ENCODE peak calls at places on chromosomes 4 and X, in seven cellular contexts. B, N, Q, H, U, Y and P are unnamed samples.

GRCh38 chr4:144288011-144288903 is 147.7 kb upstream of the GYPA start:
- DNase-seq in B (no peak), Q (no peak), U (no peak), H (no peak), Y (no peak), N (no peak), P (no peak)

GRCh38 chr4:52655505-52655904 is 3.6 kb downstream of the USP46 start:
- DNase-seq in B (no peak), Y (no peak), U (no peak), Q (no peak), N (no peak), H (no peak), P (no peak)

GRCh38 chrX:28170713-28171112 is 189.5 kb upstream of the DCAF8L1 start:
- DNase-seq in Q (no peak), B (no peak), U (no peak), Y (no peak), H (no peak), N (no peak), P (no peak)

GRCh38 chr4:138310498-138310897 is 68.3 kb upstream of the SLC7A11 start:
- DNase-seq in U (no peak), Y (no peak), N (no peak), Q (no peak), H (no peak), B (no peak), P (no peak)

GRCh38 chr4:148923881-148924280 is 481.7 kb upstream of the NR3C2 start:
- DNase-seq in N (no peak), Y (no peak), Q (no peak), H (no peak), B (no peak), U (no peak), P (no peak)

GRCh38 chr4:153038493-153039311 is 102.6 kb downstream of the FHDC1 start:
- DNase-seq in U (no peak), Q (no peak), Y (no peak), H (no peak), B (peak; percentile 2), N (no peak), P (no peak)

GRCh38 chrX:33001107-33001506 is 210.2 kb downstream of the DMD start:
- DNase-seq in U (no peak), Q (no peak), B (no peak), H (no peak), N (no peak), Y (no peak), P (no peak)

GRCh38 chrX:108309144-108309543 is 129.1 kb downstream of the COL4A6 start:
- DNase-seq in Y (no peak), N (no peak), U (no peak), Q (no peak), B (peak; percentile 92), H (no peak), P (no peak)

GRCh38 chrX:66200050-66200664 is 36.1 kb downstream of the HEPH start:
- DNase-seq in B (peak; percentile 1), Y (no peak), H (no peak), U (no peak), N (no peak), Q (no peak), P (no peak)

GRCh38 chr4:151418385-151418784 is 9.4 kb downstream of the FHIP1A start:
- DNase-seq in Q (no peak), N (peak; percentile 73), B (no peak), H (no peak), U (no peak), Y (no peak), P (no peak)

GRCh38 chrX:154411981-154412340 is 622 bp downstream of the TAFAZZIN start:
- DNase-seq in Y (peak; percentile 53), N (no peak), U (peak; percentile 66), B (peak; percentile 67), H (peak; percentile 72), Q (peak; percentile 74), P (peak; percentile 90)

GRCh38 chr4:182978152-182978827 is 61.1 kb upstream of the DCTD start:
- DNase-seq in U (no peak), N (no peak), Y (no peak), B (no peak), Q (no peak), H (no peak), P (no peak)

GRCh38 chrX:10235851-10236250 is 79.1 kb downstream of the CLCN4 start:
- DNase-seq in B (no peak), U (no peak), H (peak; percentile 35), Q (no peak), Y (no peak), N (no peak), P (no peak)

GRCh38 chr4:104758574-104758973 is 263.9 kb upstream of the CXXC4 start:
- DNase-seq in Y (no peak), U (no peak), H (no peak), B (no peak), N (no peak), Q (no peak), P (no peak)

GRCh38 chr4:86155766-86156165 is 204.1 kb downstream of the MAPK10 start:
- DNase-seq in N (no peak), U (no peak), B (no peak), Y (no peak), Q (no peak), H (no peak), P (no peak)

GRCh38 chrX:110162867-110163266 is 155.0 kb downstream of the AMMECR1 start:
- DNase-seq in Y (no peak), U (no peak), Q (no peak), B (no peak), H (no peak), N (no peak), P (no peak)

GRCh38 chrX:39337461-39337860 is 536.2 kb downstream of the MID1IP1 start:
- DNase-seq in Y (no peak), N (no peak), H (no peak), U (no peak), Q (no peak), B (no peak), P (no peak)

GRCh38 chrX:41468647-41469323 is 21.6 kb downstream of the NYX start:
- DNase-seq in H (no peak), U (no peak), Q (no peak), B (no peak), N (no peak), Y (no peak), P (no peak)

GRCh38 chr4:128519163-128519810 is 231.7 kb upstream of the PGRMC2 start:
- DNase-seq in H (peak; percentile 66), B (no peak), U (peak; percentile 35), N (no peak), Y (peak; percentile 56), Q (no peak), P (no peak)

GRCh38 chr4:6270691-6271121 is 1.1 kb downstream of the WFS1 start:
- DNase-seq in U (no peak), B (no peak), H (no peak), Q (no peak), Y (no peak), N (no peak), P (no peak)

GRCh38 chrX:48958635-48959094 is 1.3 kb upstream of the OTUD5 start:
- DNase-seq in Q (peak; percentile 70), H (peak; percentile 62), U (peak; percentile 58), Y (peak; percentile 31), B (peak; percentile 35), N (no peak), P (peak; percentile 82)

GRCh38 chr4:48064349-48064748 is 47.8 kb downstream of the NIPAL1 start:
- DNase-seq in H (no peak), Y (no peak), U (no peak), N (no peak), B (no peak), Q (no peak), P (no peak)

GRCh38 chr4:104966349-104967033 is 180.2 kb upstream of the TET2 start:
- DNase-seq in B (no peak), Q (no peak), U (no peak), N (no peak), Y (no peak), H (no peak), P (no peak)

GRCh38 chr4:48799157-48799556 is 19.1 kb upstream of the FRYL start:
- DNase-seq in Q (no peak), H (no peak), Y (no peak), N (no peak), B (no peak), U (no peak), P (no peak)

GRCh38 chr4:26860922-26861433 is 337 bp downstream of the STIM2 start:
- DNase-seq in Q (peak; percentile 78), U (peak; percentile 53), H (peak; percentile 65), N (no peak), B (peak; percentile 26), Y (peak; percentile 66), P (peak; percentile 79)

GRCh38 chrX:48617542-48618340 is 20.4 kb downstream of the WDR13 start:
- DNase-seq in H (no peak), Q (no peak), U (no peak), B (no peak), N (no peak), Y (no peak), P (peak; percentile 51)

GRCh38 chr4:89288430-89288829 is 19.2 kb downstream of the GPRIN3 start:
- DNase-seq in N (no peak), Y (no peak), U (no peak), H (no peak), Q (no peak), B (no peak), P (no peak)

DNA sequence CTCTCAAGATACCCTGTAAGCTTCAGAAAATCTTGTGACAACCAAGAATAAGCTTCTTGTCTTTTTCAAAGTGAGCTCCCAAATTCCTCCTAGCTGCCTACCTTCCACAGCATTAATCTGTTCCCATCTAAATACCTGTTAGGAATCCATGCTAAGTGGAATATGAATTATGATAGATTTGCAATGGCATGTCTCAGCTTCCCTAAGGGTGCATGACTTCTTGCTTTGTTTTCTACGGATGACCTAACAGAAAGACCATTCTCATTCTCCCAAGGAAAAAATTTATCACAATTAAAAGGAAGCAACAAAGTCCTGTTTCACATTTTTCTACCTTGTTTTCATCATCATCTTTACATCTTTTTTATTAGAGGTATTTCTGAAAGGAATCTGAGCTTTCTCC is 532.7 kb downstream of the GRXCR1 start:
- DNase-seq in Q (no peak), B (no peak), Y (no peak), U (no peak), H (no peak), N (no peak), P (no peak)
- H3K4me3 ChIP-seq in Q (no peak overlapping the region), B (no peak overlapping the region), Y (no peak overlapping the region), U (no peak overlapping the region), H (no peak overlapping the region), N (no peak overlapping the region), P (no peak overlapping the region)

DNA sequence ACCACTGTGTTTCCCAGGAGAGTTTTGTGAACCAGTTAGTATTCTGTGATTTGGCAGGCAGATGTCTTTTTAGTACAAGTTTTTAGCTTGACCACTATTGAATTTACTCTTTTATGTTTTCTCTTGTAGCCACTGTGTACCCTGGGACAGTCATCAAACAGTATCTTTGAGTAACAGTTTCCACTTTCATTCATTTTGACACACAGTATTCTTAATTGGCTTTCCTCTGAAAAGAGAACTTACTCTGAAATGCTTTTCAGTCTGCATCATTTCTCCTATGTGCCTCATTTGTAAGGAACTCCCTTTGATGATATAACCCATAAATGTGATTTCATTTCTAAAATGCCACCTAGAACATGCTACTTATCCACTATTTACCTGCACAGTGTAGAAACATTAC is 476.5 kb downstream of the PDGFC start:
- DNase-seq in N (no peak), B (no peak), Y (no peak), H (no peak), Q (no peak), U (no peak), P (no peak)
- H3K4me1 ChIP-seq in N (no peaks in the 10 kb centered on the region), B (no peaks in the 10 kb centered on the region), Y (no peaks in the 10 kb centered on the region), H (no peaks in the 10 kb centered on the region), Q (no peaks in the 10 kb centered on the region), U (no peaks in the 10 kb centered on the region), P (peaks cover 5% of the 10 kb centered on the region)

GRCh38 chr4:125314676-125315570 is at the start of gene FAT4:
- DNase-seq in H (peak; percentile 98), Q (peak; percentile 72), U (peak; percentile 95), B (peak; percentile 88), Y (peak; percentile 96), N (no peak), P (peak; percentile 98)
- H3K4me3 ChIP-seq in H (peak within 1 kb of the TSS; percentile 81), Q (peak within 1 kb of the TSS; percentile 49), U (peak within 1 kb of the TSS; percentile 86), B (peak within 1 kb of the TSS; percentile 87), Y (peak within 1 kb of the TSS; percentile 84), N (peak within 1 kb of the TSS; percentile 78), P (peak within 1 kb of the TSS; percentile 87)

GRCh38 chrX:40423299-40423698 is 157.5 kb upstream of the ATP6AP2 start:
- DNase-seq in U (no peak), N (no peak), Y (no peak), B (no peak), Q (no peak), H (no peak), P (no peak)
- H3K4me1 ChIP-seq in U (no peaks in the 10 kb centered on the region), N (no peaks in the 10 kb centered on the region), Y (no peaks in the 10 kb centered on the region), B (no peaks in the 10 kb centered on the region), Q (no peaks in the 10 kb centered on the region), H (no peaks in the 10 kb centered on the region), P (no peaks in the 10 kb centered on the region)